ENCODE peak calls at places on chromosomes 7 and 10, in ten cellular contexts. H, J, N, K, L, F, X, C, U and R are unnamed samples. For H3K27me3, the result is how much of the 10 kb centered on the place peaks cover.

GRCh38 chr7:223861-224260 is 31.5 kb downstream of the FAM20C start:
- DNase-seq in U (no peak), K (no peak), L (no peak), J (no peak), X (no peak), H (no peak), C (no peak), N (no peak), F (no peak), R (no peak)

GRCh38 chr7:36272211-36272566 is 117.5 kb upstream of the ANLN start:
- DNase-seq in H (no peak), C (no peak), F (no peak), N (no peak), K (no peak), U (no peak), X (no peak), J (no peak), L (no peak), R (no peak)

GRCh38 chr7:143389316-143390097 is 8.4 kb downstream of the ZYX start:
- DNase-seq in J (no peak), C (no peak), K (no peak), H (no peak), F (no peak), L (no peak), X (no peak), N (no peak), U (no peak), R (no peak)

GRCh38 chr10:13891542-13892431 is 305.0 kb downstream of the PRPF18 start:
- DNase-seq in U (no peak), L (no peak), X (no peak), J (no peak), N (no peak), K (no peak), C (peak), F (peak), H (no peak), R (peak)

GRCh38 chr7:39602351-39602750 is 21.0 kb upstream of the RALA start:
- DNase-seq in X (no peak), K (no peak), U (no peak), F (no peak), J (no peak), C (peak), N (no peak), L (no peak), H (no peak), R (no peak)

GRCh38 chr7:143480501-143480900 is 2.8 kb downstream of the TAS2R41 start:
- DNase-seq in J (no peak), X (no peak), N (no peak), H (no peak), L (no peak), U (no peak), K (no peak), C (no peak), F (no peak), R (no peak)

GRCh38 chr10:48541144-48541795 is 63.6 kb downstream of the ARHGAP22 start:
- DNase-seq in N (no peak), F (no peak), K (no peak), C (no peak), H (no peak), U (no peak), X (no peak), L (no peak), J (no peak), R (no peak)

GRCh38 chr10:124739119-124739921 is 4.9 kb downstream of the FAM53B start:
- DNase-seq in F (no peak), K (peak), N (no peak), U (no peak), H (no peak), C (no peak), X (no peak), L (no peak), J (no peak), R (peak)

GRCh38 chr10:59508296-59508695 is 145.9 kb upstream of the FAM13C start:
- DNase-seq in X (no peak), F (no peak), K (no peak), N (no peak), J (no peak), U (no peak), H (no peak), C (peak), L (peak), R (no peak)

GRCh38 chr10:7872041-7872442 is 53.7 kb downstream of the TAF3 start:
- DNase-seq in F (no peak), U (no peak), C (no peak), L (peak), N (no peak), J (no peak), K (no peak), H (no peak), X (no peak), R (peak)

GRCh38 chr10:17001961-17002749 is 127.5 kb downstream of the CUBN start:
- DNase-seq in U (no peak), H (peak), N (peak), C (peak), J (peak), X (no peak), L (peak), F (no peak), K (no peak), R (no peak)

GRCh38 chr7:81299272-81299671 is 380.4 kb upstream of the SEMA3C start:
- DNase-seq in X (no peak), F (no peak), L (peak), H (no peak), U (peak), N (no peak), J (no peak), K (no peak), C (peak), R (no peak)

GRCh38 chr10:76624470-76624869 is 1013.1 kb downstream of the KCNMA1 start:
- DNase-seq in K (no peak), U (no peak), H (no peak), F (no peak), X (no peak), N (no peak), J (no peak), L (no peak), C (no peak), R (no peak)

GRCh38 chr10:95518455-95519131 is 42.6 kb downstream of the SORBS1 start:
- DNase-seq in H (no peak), L (no peak), K (no peak), J (no peak), U (no peak), N (no peak), F (no peak), C (no peak), X (no peak), R (no peak)

GRCh38 chr7:87213252-87213651 is 6.3 kb downstream of the TMEM243 start:
- DNase-seq in X (no peak), F (no peak), L (no peak), U (no peak), N (no peak), J (no peak), C (no peak), K (no peak), H (no peak), R (no peak)

GRCh38 chr7:87212478-87212877 is 7.1 kb downstream of the TMEM243 start:
- DNase-seq in F (no peak), K (no peak), C (no peak), L (no peak), X (no peak), U (no peak), N (no peak), J (no peak), H (no peak), R (no peak)

GRCh38 chr7:87216701-87217508 is 2.6 kb downstream of the TMEM243 start:
- DNase-seq in L (no peak), X (no peak), C (no peak), K (no peak), F (no peak), J (no peak), U (no peak), H (no peak), N (no peak), R (no peak)

GRCh38 chr7:87215051-87215450 is 4.5 kb downstream of the TMEM243 start:
- DNase-seq in J (no peak), K (no peak), H (no peak), F (no peak), X (no peak), U (no peak), N (no peak), C (no peak), L (no peak), R (no peak)

GRCh38 chr7:87213801-87214200 is 5.7 kb downstream of the TMEM243 start:
- DNase-seq in C (no peak), U (no peak), F (no peak), L (no peak), K (no peak), H (no peak), N (no peak), J (no peak), X (no peak), R (no peak)
- H3K27ac ChIP-seq in C (no peak), U (no peak), F (no peak), L (no peak), K (peak), H (no peak), N (no peak), J (no peak), X (no peak), R (no peak)

DNA sequence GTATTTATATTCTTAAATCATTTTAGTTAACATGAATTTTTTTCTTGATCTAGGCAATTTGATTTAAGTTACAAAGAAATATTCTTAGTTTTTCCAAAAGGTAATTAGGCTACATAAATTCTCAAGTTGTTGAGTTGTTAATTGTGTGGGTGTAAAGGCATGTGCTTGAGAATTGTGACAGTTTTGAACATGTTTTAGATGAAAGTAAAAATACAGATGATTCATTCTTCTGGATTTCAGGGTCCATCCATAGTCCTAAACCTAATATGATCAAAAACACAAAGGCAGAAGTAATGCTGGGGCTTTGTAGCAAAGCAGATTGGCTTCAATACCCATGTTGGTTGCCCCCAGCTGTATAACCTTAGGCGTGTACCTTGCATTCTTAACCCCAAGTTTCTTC is 127.9 kb downstream of the CPED1 start:
- DNase-seq in L (peak), H (no peak), K (no peak), C (peak), U (no peak), F (no peak), N (no peak), J (no peak), X (no peak), R (no peak)
- H3K27me3 ChIP-seq in L (under half), H (under half), K (under half), C (under half), U (under half), F (under half), N (under half), J (under half), X (under half), R (under half)

DNA sequence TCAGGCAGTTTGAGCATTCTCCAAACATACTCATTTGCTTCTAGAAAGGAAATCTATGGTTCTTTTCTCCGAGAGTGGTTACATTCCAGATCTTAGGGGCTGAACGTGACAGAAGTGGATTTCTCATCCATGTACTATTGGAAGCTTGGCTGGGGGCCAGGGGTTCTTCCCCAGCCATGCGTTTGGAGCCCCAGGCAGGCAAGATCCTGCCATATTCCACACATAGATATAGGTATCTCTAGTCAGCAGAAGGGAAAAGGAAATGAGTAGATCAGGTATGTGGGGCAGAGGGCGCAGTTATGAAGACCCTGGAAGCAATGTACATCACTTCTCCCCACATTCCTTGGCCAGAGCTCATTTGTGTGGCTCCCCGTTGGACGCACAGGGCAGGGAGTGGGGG is 299.8 kb downstream of the CCDC3 start:
- DNase-seq in X (no peak), L (no peak), N (no peak), U (no peak), F (no peak), C (peak), H (no peak), J (no peak), K (no peak), R (no peak)
- H3K27ac ChIP-seq in X (no peak), L (no peak), N (no peak), U (no peak), F (no peak), C (no peak), H (no peak), J (no peak), K (no peak), R (no peak)

GRCh38 chr10:101287922-101288638 is 58.8 kb upstream of the LBX1 start:
- DNase-seq in U (no peak), N (no peak), X (no peak), K (no peak), J (no peak), L (no peak), F (no peak), C (peak), H (no peak), R (peak)
- H3K27me3 ChIP-seq in U (under half), N (under half), X (half or more), K (under half), J (under half), L (under half), F (half or more), C (under half), H (half or more), R (half or more)

GRCh38 chr10:69911571-69912528 is 110.1 kb downstream of the COL13A1 start:
- DNase-seq in N (no peak), K (no peak), X (no peak), F (no peak), J (peak), L (no peak), U (no peak), H (no peak), C (no peak), R (no peak)
- H3K27ac ChIP-seq in N (no peak), K (no peak), X (no peak), F (peak), J (peak), L (no peak), U (no peak), H (no peak), C (no peak), R (no peak)

GRCh38 chr7:27235387-27236052 is 7.1 kb upstream of the EVX1 start:
- DNase-seq in K (no peak), J (no peak), U (no peak), N (no peak), F (no peak), C (peak), L (peak), H (no peak), X (no peak), R (peak)
- H3K27me3 ChIP-seq in K (under half), J (under half), U (under half), N (under half), F (half or more), C (half or more), L (under half), H (half or more), X (half or more), R (half or more)

GRCh38 chr10:97393034-97393573 is 8.0 kb downstream of the RRP12 start:
- DNase-seq in X (no peak), U (no peak), F (no peak), C (no peak), J (peak), L (no peak), H (no peak), N (no peak), K (no peak), R (no peak)
- H3K27ac ChIP-seq in X (no peak), U (no peak), F (no peak), C (no peak), J (peak), L (no peak), H (no peak), N (peak), K (no peak), R (no peak)

GRCh38 chr7:22378199-22378961 is 21.4 kb upstream of the RAPGEF5 start:
- DNase-seq in K (no peak), X (no peak), U (no peak), N (no peak), L (no peak), F (no peak), H (no peak), J (no peak), C (no peak), R (no peak)
- H3K27me3 ChIP-seq in K (under half), X (under half), U (under half), N (under half), L (under half), F (under half), H (under half), J (under half), C (under half), R (under half)

GRCh38 chr10:516766-517165 is 172.7 kb downstream of the DIP2C start:
- DNase-seq in N (no peak), H (no peak), X (no peak), F (no peak), K (no peak), J (no peak), L (no peak), C (no peak), U (no peak), R (no peak)
- H3K27ac ChIP-seq in N (peak), H (no peak), X (no peak), F (no peak), K (no peak), J (no peak), L (no peak), C (no peak), U (no peak), R (no peak)